ENCODE peak calls at places on chromosomes 3 and 15, in five cellular contexts. N is stomach, M is left ventricle myocardium inferior, R is Peyer's patch, L is psoas muscle. D is an unnamed sample.

GRCh38 chr3:35296533-35296932 is 342.8 kb upstream of the ARPP21 start:
- DNase-seq in N (no peak), M (no peak), R (no peak), L (no peak), D (no peak)

GRCh38 chr3:52193059-52193458 is 4.9 kb upstream of the ALAS1 start:
- DNase-seq in N (no peak), M (peak; percentile 62), R (peak; percentile 87), L (peak; percentile 78), D (no peak)

GRCh38 chr15:98647026-98647773 is 1.1 kb upstream of the IGF1R start:
- DNase-seq in N (peak; percentile 66), M (peak; percentile 77), R (peak; percentile 75), L (peak; percentile 72), D (peak; percentile 76)

GRCh38 chr3:50582083-50582482 is 12.8 kb downstream of the HEMK1 start:
- DNase-seq in N (no peak), M (no peak), R (no peak), L (peak; percentile 70), D (no peak)

GRCh38 chr3:72346526-72346926 is 501.7 kb downstream of the SHQ1 start:
- DNase-seq in N (no peak), M (no peak), R (no peak), L (peak; percentile 60), D (no peak)

GRCh38 chr3:196821806-196822355 is 45.8 kb upstream of the SENP5 start:
- DNase-seq in N (no peak), M (no peak), R (no peak), L (no peak), D (no peak)

GRCh38 chr3:157868168-157868567 is 238.1 kb downstream of the SHOX2 start:
- DNase-seq in N (no peak), M (no peak), R (no peak), L (no peak), D (no peak)

GRCh38 chr3:167718582-167718981 is 16.1 kb downstream of the PDCD10 start:
- DNase-seq in N (no peak), M (no peak), R (no peak), L (no peak), D (no peak)

GRCh38 chr15:22795206-22796063 is 9.0 kb downstream of the NIPA1 start:
- DNase-seq in N (no peak), M (no peak), R (no peak), L (no peak), D (no peak)

GRCh38 chr3:185824467-185825378 is at the start of gene IGF2BP2:
- DNase-seq in N (peak; percentile 78), M (peak; percentile 74), R (peak; percentile 88), L (peak; percentile 54), D (peak; percentile 85)

GRCh38 chr3:8724108-8724752 is 9.4 kb upstream of the CAV3 start:
- DNase-seq in N (no peak), M (no peak), R (no peak), L (no peak), D (no peak)

GRCh38 chr3:192063570-192063969 is 602.6 kb downstream of the PYDC2 start:
- DNase-seq in N (no peak), M (peak; percentile 46), R (peak; percentile 69), L (peak; percentile 17), D (no peak)

GRCh38 chr3:50612234-50612972 is 829 bp upstream of the CISH start:
- DNase-seq in N (no peak), M (no peak), R (no peak), L (no peak), D (no peak)

GRCh38 chr15:56248276-56248675 is 4.6 kb upstream of the RFX7 start:
- DNase-seq in N (no peak), M (no peak), R (no peak), L (no peak), D (no peak)

GRCh38 chr3:86923071-86923476 is 67.9 kb downstream of the VGLL3 start:
- DNase-seq in N (no peak), M (no peak), R (no peak), L (peak; percentile 20), D (no peak)

GRCh38 chr3:145854486-145854885 is 306.5 kb downstream of the PLOD2 start:
- DNase-seq in N (no peak), M (no peak), R (no peak), L (no peak), D (no peak)

GRCh38 chr15:67210555-67211168 is 43.8 kb downstream of the AAGAB start:
- DNase-seq in N (no peak), M (no peak), R (no peak), L (no peak), D (no peak)

GRCh38 chr3:42804831-42805821 is 836 bp upstream of the HIGD1A start:
- DNase-seq in N (peak; percentile 62), M (peak; percentile 26), R (peak; percentile 60), L (peak; percentile 28), D (no peak)

GRCh38 chr3:72412557-72412956 is 435.7 kb downstream of the SHQ1 start:
- DNase-seq in N (no peak), M (no peak), R (no peak), L (no peak), D (no peak)

GRCh38 chr15:80265021-80265420 is 13.0 kb upstream of the CTXND1 start:
- DNase-seq in N (no peak), M (no peak), R (no peak), L (no peak), D (no peak)

GRCh38 chr3:146019508-146019907 is 141.5 kb downstream of the PLOD2 start:
- DNase-seq in N (no peak), M (no peak), R (no peak), L (no peak), D (no peak)

GRCh38 chr15:39286706-39287105 is 294.2 kb upstream of the THBS1 start:
- DNase-seq in N (no peak), M (no peak), R (no peak), L (no peak), D (no peak)

GRCh38 chr3:139728414-139728813 is 50.6 kb upstream of the NMNAT3 start:
- DNase-seq in N (no peak), M (no peak), R (no peak), L (no peak), D (no peak)

GRCh38 chr3:119695480-119695879 is 7.3 kb upstream of the CFAP91 start:
- DNase-seq in N (no peak), M (no peak), R (no peak), L (no peak), D (no peak)

GRCh38 chr15:67967871-67968423 is 86.2 kb upstream of the PIAS1 start:
- DNase-seq in N (peak; percentile 76), M (peak; percentile 82), R (peak; percentile 66), L (peak; percentile 75), D (peak; percentile 74)

GRCh38 chr3:194277547-194278091 is 73.5 kb downstream of the CPN2 start:
- DNase-seq in N (no peak), M (peak; percentile 65), R (no peak), L (peak; percentile 71), D (no peak)

GRCh38 chr3:60553144-60553543 is 698.1 kb downstream of the FHIT start:
- DNase-seq in N (no peak), M (no peak), R (no peak), L (no peak), D (no peak)

GRCh38 chr3:5198986-5199731 is 11.7 kb downstream of the EDEM1 start:
- DNase-seq in N (no peak), M (no peak), R (peak; percentile 59), L (no peak), D (no peak)

GRCh38 chr15:49675051-49675450 is 54.2 kb downstream of the DTWD1 start:
- DNase-seq in N (no peak), M (no peak), R (no peak), L (no peak), D (no peak)

GRCh38 chr15:87369269-87369668 is 887.3 kb downstream of the NTRK3 start:
- DNase-seq in N (no peak), M (no peak), R (no peak), L (no peak), D (no peak)

GRCh38 chr3:172135766-172136729 is 96.7 kb downstream of the FNDC3B start:
- DNase-seq in N (no peak), M (no peak), R (no peak), L (no peak), D (no peak)
- H3K4me1 ChIP-seq in N (peaks cover 56% of the 10 kb centered on the region), M (peaks cover 89% of the 10 kb centered on the region), R (no peaks in the 10 kb centered on the region), L (peaks cover 88% of the 10 kb centered on the region), D (peaks cover 14% of the 10 kb centered on the region)

GRCh38 chr3:67113802-67114407 is 115.8 kb downstream of the KBTBD8 start:
- DNase-seq in N (peak; percentile 82), M (peak; percentile 51), R (peak; percentile 89), L (peak; percentile 41), D (peak; percentile 84)
- TF ChIP-seq CTCF in N (peak; percentile 79), M (peak; percentile 86), R (peak; percentile 61), L (peak; percentile 71), D (peak; percentile 81)

GRCh38 chr3:129622933-129623332 is 16.5 kb upstream of the PLXND1 start:
- DNase-seq in N (no peak), M (peak; percentile 20), R (no peak), L (no peak), D (peak; percentile 21)

GRCh38 chr3:129621626-129622417 is 15.3 kb upstream of the PLXND1 start:
- DNase-seq in N (no peak), M (peak; percentile 40), R (no peak), L (no peak), D (peak; percentile 24)

GRCh38 chr3:129623447-129624118 is 17.1 kb upstream of the PLXND1 start:
- DNase-seq in N (peak; percentile 80), M (peak; percentile 79), R (peak; percentile 56), L (peak; percentile 72), D (peak; percentile 69)

GRCh38 chr3:129620828-129621605 is 14.5 kb upstream of the PLXND1 start:
- DNase-seq in N (no peak), M (no peak), R (no peak), L (no peak), D (peak; percentile 21)

DNA sequence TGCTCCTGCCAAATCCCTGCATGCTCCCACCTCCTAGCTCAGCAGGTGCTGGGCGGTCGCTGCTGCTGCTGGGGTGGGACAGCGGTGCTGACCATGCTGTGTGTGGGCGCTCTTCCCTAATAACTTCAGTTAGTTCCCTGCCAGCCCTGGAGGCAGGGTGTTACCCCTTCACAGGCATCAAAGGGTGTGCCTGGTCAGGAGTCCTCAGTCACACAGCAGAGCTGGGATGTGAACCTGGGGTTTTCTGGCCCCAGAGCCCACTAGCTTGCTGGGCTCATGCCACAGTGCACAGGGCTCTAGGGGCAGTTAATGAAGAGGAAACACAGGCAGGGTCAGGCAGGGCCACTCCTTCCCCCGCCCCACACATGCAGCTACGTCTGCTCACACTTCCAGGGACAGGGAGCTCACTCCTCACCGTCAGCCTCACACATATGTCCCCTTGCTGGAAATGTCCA is 16.0 kb upstream of the PLXND1 start:
- DNase-seq in N (no peak), M (peak; percentile 29), R (no peak), L (no peak), D (peak; percentile 28)
- H3K4me1 ChIP-seq in N (peaks cover 80% of the 10 kb centered on the region), M (peaks cover 100% of the 10 kb centered on the region), R (no peaks in the 10 kb centered on the region), L (peaks cover 28% of the 10 kb centered on the region), D (peaks cover 20% of the 10 kb centered on the region)

DNA sequence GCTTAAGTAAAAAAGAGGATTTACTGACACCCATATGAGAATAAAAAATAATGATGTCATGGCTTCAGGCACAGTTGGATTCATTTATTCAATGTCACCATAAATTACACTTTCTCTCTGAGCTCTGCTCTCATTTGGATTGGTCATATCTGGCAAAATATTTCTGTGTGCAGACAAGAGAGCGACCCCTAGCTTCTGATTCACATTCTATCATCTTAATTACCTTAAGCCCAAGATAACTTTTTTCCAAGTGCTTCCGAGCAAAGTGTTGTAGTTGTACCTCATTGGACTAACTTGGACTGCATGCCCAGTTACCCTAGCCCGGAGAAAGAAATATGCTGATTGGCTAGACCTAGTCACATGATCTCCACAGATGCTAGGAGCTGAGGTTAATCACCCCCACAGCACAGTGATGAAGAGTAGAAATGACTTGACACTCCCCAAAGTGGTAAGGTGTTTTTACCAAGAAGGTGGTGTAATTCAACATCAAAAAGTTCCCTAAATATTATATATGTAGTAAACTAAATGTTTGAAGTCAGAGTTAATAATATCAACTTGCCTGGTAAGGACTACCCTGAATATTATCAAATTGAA is 552.2 kb upstream of the SUCLG2 start:
- DNase-seq in N (no peak), M (no peak), R (no peak), L (no peak), D (no peak)
- TF ChIP-seq CTCF in N (no peak), M (no peak), R (no peak), L (no peak), D (no peak)